ENCODE peak calls at places on chromosomes 11 and 22, in seven cellular contexts. L is fibroblast of lung; T is stimulated activated CD8-positive, alpha-beta memory T cell treated with anti-CD3 and anti-CD28 coated beads, Interleukin-15, amount 100 ng/mL, for 4 hours; B is NCI-H1105; G is stimulated activated CD4-positive, alpha-beta T cell treated with anti-CD3 and anti-CD28 coated beads, Interleukin-15, amount 100 ng/mL, for 24 hours; Z is T-helper 2 cell; N is OCI-M1. X is an unnamed sample.

GRCh38 chr11:61541568-61541967 is 33.0 kb downstream of the LRRC10B start:
- DNase-seq in L (peak; percentile 55), T (no peak), B (peak; percentile 20), G (no peak), Z (no peak), N (peak; percentile 74), X (no peak)

GRCh38 chr11:83680351-83680750 is 394.2 kb upstream of the CCDC90B start:
- DNase-seq in L (no peak), T (no peak), B (peak; percentile 58), G (no peak), Z (no peak), N (no peak), X (no peak)

GRCh38 chr22:48254311-48254873 is 1491.9 kb downstream of the TBC1D22A start:
- DNase-seq in L (no peak), T (no peak), B (peak; percentile 54), G (no peak), Z (no peak), N (no peak), X (no peak)

GRCh38 chr11:61297741-61298140 is 2.6 kb upstream of the VWCE start:
- DNase-seq in L (peak; percentile 99), T (no peak), B (no peak), G (no peak), Z (no peak), N (peak; percentile 29), X (no peak)

GRCh38 chr11:70323811-70324210 is 53.3 kb downstream of the PPFIA1 start:
- DNase-seq in L (peak; percentile 41), T (no peak), B (no peak), G (no peak), Z (no peak), N (no peak), X (no peak)

GRCh38 chr11:19861171-19861570 is 148.5 kb downstream of the NAV2 start:
- DNase-seq in L (no peak), T (no peak), B (no peak), G (no peak), Z (no peak), N (no peak), X (no peak)

GRCh38 chr11:92257536-92257935 is 32.9 kb downstream of the FAT3 start:
- DNase-seq in L (peak; percentile 14), T (no peak), B (no peak), G (no peak), Z (no peak), N (no peak), X (no peak)

GRCh38 chr11:469684-470667 is 19.9 kb downstream of the PTDSS2 start:
- DNase-seq in L (peak; percentile 47), T (no peak), B (no peak), G (no peak), Z (no peak), N (no peak), X (no peak)

X was measured in NK-92 treated with Interleukin-12 subunit alpha and Interleukin-12 subunit beta, amount 100 ng/mL, for 24 hours.